ENCODE peak calls at places on chromosomes 5 and 9, in seven cellular contexts. R is heart right ventricle; I is neural progenitor cell; A is Caco-2; X is cardiac muscle cell; D is tibial artery; H is CD8-positive, alpha-beta T cell. J is an unnamed sample.

GRCh38 chr9:37678789-37679273 is 28.1 kb downstream of the FRMPD1 start:
- DNase-seq in R (no peak), X (no peak), I (no peak), D (no peak), A (no peak), H (no peak), J (no peak)

GRCh38 chr9:124122321-124122720 is 110.8 kb downstream of the LHX2 start:
- DNase-seq in D (no peak), R (no peak), H (no peak), A (no peak), X (no peak), I (no peak), J (no peak)

GRCh38 chr9:134165357-134166315 is 1.3 kb upstream of the RNU6ATAC start:
- DNase-seq in A (peak; percentile 62), X (peak; percentile 36), D (no peak), I (peak; percentile 40), R (no peak), H (peak; percentile 42), J (peak; percentile 28)

GRCh38 chr5:179378441-179379271 is 33.4 kb upstream of the ADAMTS2 start:
- DNase-seq in D (no peak), R (no peak), X (peak; percentile 89), H (no peak), A (no peak), I (no peak), J (no peak)

GRCh38 chr5:79020861-79021561 is 35.9 kb upstream of the ARSB start:
- DNase-seq in D (peak; percentile 51), X (peak; percentile 83), R (peak; percentile 32), A (peak; percentile 50), H (no peak), I (peak; percentile 72), J (peak; percentile 67)

GRCh38 chr5:80608730-80609129 is 38.6 kb upstream of the ANKRD34B start:
- DNase-seq in X (no peak), H (no peak), A (no peak), I (no peak), D (no peak), R (no peak), J (no peak)

GRCh38 chr5:60295423-60295822 is 401.9 kb upstream of the PDE4D start:
- DNase-seq in D (no peak), H (no peak), X (peak; percentile 52), R (no peak), I (peak; percentile 68), A (peak; percentile 39), J (peak; percentile 47)

GRCh38 chr5:54944364-54944763 is 41.0 kb downstream of the ESM1 start:
- DNase-seq in H (peak; percentile 20), X (peak; percentile 61), R (no peak), D (peak; percentile 22), I (peak; percentile 18), A (no peak), J (peak; percentile 42)

GRCh38 chr5:135360278-135361274 is 38.5 kb downstream of the MACROH2A1 start:
- DNase-seq in H (no peak), R (no peak), I (no peak), D (no peak), X (no peak), A (no peak), J (no peak)

GRCh38 chr9:133999866-134000265 is 7.7 kb upstream of the VAV2 start:
- DNase-seq in A (no peak), D (no peak), R (no peak), H (no peak), X (peak; percentile 21), I (no peak), J (no peak)

GRCh38 chr9:5718296-5719032 is 89.6 kb downstream of the RIC1 start:
- DNase-seq in H (no peak), X (no peak), D (no peak), R (no peak), A (no peak), I (no peak), J (no peak)

GRCh38 chr5:177447066-177447610 is 524 bp downstream of the PRR7 start:
- DNase-seq in A (no peak), R (no peak), D (no peak), I (peak; percentile 94), X (peak; percentile 49), H (peak; percentile 84), J (no peak)

GRCh38 chr5:134029156-134029555 is 24.4 kb upstream of the VDAC1 start:
- DNase-seq in D (no peak), R (no peak), A (no peak), H (no peak), X (peak; percentile 81), I (no peak), J (peak; percentile 96)

GRCh38 chr5:191036-191948 is at the start of gene LRRC14B:
- DNase-seq in I (no peak), A (no peak), R (peak; percentile 79), D (no peak), H (no peak), X (no peak), J (no peak)

GRCh38 chr9:135087899-135088347 is 455 bp downstream of the OLFM1 start:
- DNase-seq in A (no peak), I (peak; percentile 53), D (no peak), X (no peak), R (no peak), H (no peak), J (no peak)

GRCh38 chr9:96453625-96454024 is 3.7 kb downstream of the HABP4 start:
- DNase-seq in R (no peak), D (no peak), X (peak; percentile 64), I (peak; percentile 24), H (no peak), A (no peak), J (peak; percentile 40)

GRCh38 chr9:129012343-129012742 is 15.8 kb downstream of the SH3GLB2 start:
- DNase-seq in R (no peak), H (no peak), D (no peak), X (no peak), I (no peak), A (no peak), J (no peak)

GRCh38 chr5:118533166-118533565 is 455.2 kb downstream of the DTWD2 start:
- DNase-seq in X (no peak), R (no peak), D (no peak), A (no peak), I (no peak), H (no peak), J (no peak)

GRCh38 chr9:128152133-128152780 is 3.0 kb downstream of the LCN2 start:
- DNase-seq in R (peak; percentile 2), X (no peak), H (no peak), I (no peak), D (no peak), A (peak; percentile 28), J (no peak)

GRCh38 chr5:88659529-88660325 is 223.3 kb downstream of the MEF2C start:
- DNase-seq in D (no peak), A (no peak), H (no peak), X (no peak), R (no peak), I (peak; percentile 93), J (no peak)

GRCh38 chr5:15794117-15794985 is 294.4 kb downstream of the FBXL7 start:
- DNase-seq in D (no peak), H (no peak), A (no peak), I (no peak), R (no peak), X (peak; percentile 56), J (peak; percentile 13)
- TF ChIP-seq CTCF in D (peak; percentile 31), H (no peak), A (no peak), I (peak; percentile 24), R (peak; percentile 43), X (peak; percentile 37), J (no peak)

GRCh38 chr9:21413089-21414023 is 4.4 kb downstream of the IFNA8 start:
- DNase-seq in X (no peak), H (no peak), R (no peak), I (peak; percentile 13), A (no peak), D (no peak), J (no peak)
- H3K4me3 ChIP-seq in X (no peak overlapping the region), H (no peak overlapping the region), R (no peak overlapping the region), I (no peak overlapping the region), A (no peak overlapping the region), D (no peak overlapping the region), J (no peak overlapping the region)

DNA sequence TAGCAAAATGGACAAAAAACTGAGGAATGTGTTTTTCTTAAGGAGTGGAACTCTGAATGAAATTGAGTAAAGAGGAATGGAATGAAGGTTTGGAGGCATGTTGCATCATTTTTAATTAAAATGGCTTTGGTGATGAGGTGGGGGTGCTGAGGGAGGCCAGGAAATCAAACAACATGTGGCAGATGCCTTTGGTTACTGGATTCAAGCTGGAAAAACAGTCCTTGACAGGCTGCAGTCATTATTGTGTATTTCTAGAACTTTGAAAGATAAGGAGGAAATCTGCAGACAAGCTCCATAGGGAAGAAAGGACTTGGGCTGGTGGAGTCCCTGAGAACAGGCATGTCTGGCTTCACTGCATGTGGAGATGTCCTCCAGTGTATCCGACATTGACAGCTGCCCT is 203.5 kb upstream of the HAPLN1 start:
- DNase-seq in H (no peak), D (no peak), X (peak; percentile 78), I (no peak), R (no peak), A (no peak), J (no peak)
- H3K36me3 ChIP-seq in H (no peaks in the 10 kb centered on the region), D (no peaks in the 10 kb centered on the region), X (no peaks in the 10 kb centered on the region), I (no peaks in the 10 kb centered on the region), R (no peaks in the 10 kb centered on the region), A (no peaks in the 10 kb centered on the region), J (no peaks in the 10 kb centered on the region)

DNA sequence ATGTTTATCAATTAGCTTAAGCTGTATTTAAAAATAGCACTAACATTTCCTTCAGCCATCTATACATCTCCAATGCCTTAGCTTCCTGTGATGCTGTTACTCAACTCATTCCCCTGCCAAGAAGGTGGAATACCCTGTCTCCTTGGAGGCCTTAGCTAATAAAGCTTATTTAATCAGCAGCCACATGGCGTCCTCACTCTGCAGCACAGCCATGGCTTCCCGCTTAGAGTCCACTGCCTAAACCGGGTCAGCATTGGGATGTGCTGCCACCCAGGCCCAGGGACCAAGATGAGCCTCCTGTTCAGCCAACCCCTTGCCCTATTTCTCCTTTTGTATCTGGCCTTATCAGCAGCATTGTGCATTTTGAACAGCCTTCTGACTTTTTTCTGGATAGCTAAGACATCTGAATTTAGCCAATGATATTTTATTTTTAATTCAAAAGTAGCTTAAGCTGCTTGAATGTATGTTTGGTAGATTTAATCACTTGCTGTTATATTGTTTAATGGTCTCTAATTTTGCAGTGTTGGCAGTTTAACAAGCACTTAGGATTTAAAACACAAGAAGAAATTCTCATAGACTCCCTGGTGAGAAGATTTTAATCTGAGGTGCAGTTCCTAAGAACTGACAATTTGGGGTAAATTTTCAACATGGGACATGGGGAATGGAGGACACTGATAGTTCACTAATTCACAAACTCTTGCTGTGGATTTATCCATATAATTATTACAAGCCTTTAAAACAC is 113.0 kb downstream of the RPS23 start:
- DNase-seq in X (peak; percentile 75), I (peak; percentile 49), H (no peak), D (no peak), A (no peak), R (no peak), J (peak; percentile 82)
- TF ChIP-seq CTCF in X (peak; percentile 4), I (no peak), H (no peak), D (no peak), A (no peak), R (no peak), J (no peak)

GRCh38 chr5:27472000-27472763 is 433.8 kb upstream of the CDH9 start:
- DNase-seq in D (no peak), A (peak; percentile 66), R (no peak), H (no peak), X (peak; percentile 2), I (peak; percentile 91), J (peak; percentile 12)
- H3K4me3 ChIP-seq in D (no peak overlapping the region), A (no peak overlapping the region), R (no peak overlapping the region), H (no peak overlapping the region), X (peak overlapping the region; percentile 36), I (peak overlapping the region; percentile 65), J (no peak overlapping the region)

J was measured in bronchial epithelial cell.